ENCODE peak calls at places on chromosomes 16 and 17, in five cellular contexts. One of them, this sample, is unnamed.

GRCh38 chr17:6660765-6661463 is 9.4 kb downstream of the C17orf100 start:
- DNase-seq in AG09319: no peak
- DNase-seq in adrenal gland: no peak
- DNase-seq in fibroblast of mammary gland: no peak
- DNase-seq in astrocyte: no peak
- DNase-seq in this sample: peak

GRCh38 chr17:72370819-72371218 is 250.0 kb downstream of the SOX9 start:
- DNase-seq in AG09319: no peak
- DNase-seq in adrenal gland: no peak
- DNase-seq in fibroblast of mammary gland: peak
- DNase-seq in astrocyte: peak
- DNase-seq in this sample: no peak

GRCh38 chr17:57876866-57877237 is 27.0 kb upstream of the MRPS23 start:
- DNase-seq in AG09319: no peak
- DNase-seq in adrenal gland: no peak
- DNase-seq in fibroblast of mammary gland: no peak
- DNase-seq in astrocyte: no peak
- DNase-seq in this sample: no peak

GRCh38 chr17:6474906-6475305 is 30.7 kb downstream of the PIMREG start:
- DNase-seq in AG09319: no peak
- DNase-seq in adrenal gland: no peak
- DNase-seq in fibroblast of mammary gland: no peak
- DNase-seq in astrocyte: no peak
- DNase-seq in this sample: no peak

GRCh38 chr17:47223007-47223406 is 13.9 kb downstream of the MYL4 start:
- DNase-seq in AG09319: no peak
- DNase-seq in adrenal gland: no peak
- DNase-seq in fibroblast of mammary gland: peak
- DNase-seq in astrocyte: no peak
- DNase-seq in this sample: no peak

GRCh38 chr17:48752399-48753288 is 24.1 kb upstream of the HOXB13 start:
- DNase-seq in AG09319: no peak
- DNase-seq in adrenal gland: no peak
- DNase-seq in fibroblast of mammary gland: no peak
- DNase-seq in astrocyte: no peak
- DNase-seq in this sample: no peak

GRCh38 chr17:767076-767475 is 15.0 kb downstream of the GLOD4 start:
- DNase-seq in AG09319: no peak
- DNase-seq in adrenal gland: no peak
- DNase-seq in fibroblast of mammary gland: no peak
- DNase-seq in astrocyte: no peak
- DNase-seq in this sample: no peak

GRCh38 chr17:8857919-8858318 is 9.6 kb downstream of the PIK3R6 start:
- DNase-seq in AG09319: no peak
- DNase-seq in adrenal gland: no peak
- DNase-seq in fibroblast of mammary gland: peak
- DNase-seq in astrocyte: peak
- DNase-seq in this sample: peak

GRCh38 chr17:73697872-73698271 is 53.6 kb upstream of the SDK2 start:
- DNase-seq in AG09319: no peak
- DNase-seq in adrenal gland: no peak
- DNase-seq in fibroblast of mammary gland: no peak
- DNase-seq in astrocyte: no peak
- DNase-seq in this sample: no peak

GRCh38 chr17:43780135-43780534 is at the start of gene CFAP97D1:
- DNase-seq in AG09319: no peak
- DNase-seq in adrenal gland: no peak
- DNase-seq in fibroblast of mammary gland: no peak
- DNase-seq in astrocyte: no peak
- DNase-seq in this sample: no peak
- TF ChIP-seq CTCF in AG09319: no peak
- TF ChIP-seq CTCF in adrenal gland: no peak
- TF ChIP-seq CTCF in fibroblast of mammary gland: no peak
- TF ChIP-seq CTCF in astrocyte: no peak
- TF ChIP-seq CTCF in this sample: no peak

GRCh38 chr16:31700530-31701388 is 172.8 kb upstream of the ZNF267 start:
- DNase-seq in AG09319: no peak
- DNase-seq in adrenal gland: peak
- DNase-seq in fibroblast of mammary gland: peak
- DNase-seq in astrocyte: peak
- DNase-seq in this sample: no peak
- TF ChIP-seq CTCF in AG09319: peak
- TF ChIP-seq CTCF in adrenal gland: no peak
- TF ChIP-seq CTCF in fibroblast of mammary gland: no peak
- TF ChIP-seq CTCF in astrocyte: no peak
- TF ChIP-seq CTCF in this sample: peak

GRCh38 chr16:66509576-66509975 is 40.3 kb downstream of the TK2 start:
- DNase-seq in AG09319: no peak
- DNase-seq in adrenal gland: no peak
- DNase-seq in fibroblast of mammary gland: no peak
- DNase-seq in astrocyte: no peak
- DNase-seq in this sample: no peak

GRCh38 chr16:66512589-66513404 is 37.1 kb downstream of the TK2 start:
- DNase-seq in AG09319: no peak
- DNase-seq in adrenal gland: no peak
- DNase-seq in fibroblast of mammary gland: peak
- DNase-seq in astrocyte: peak
- DNase-seq in this sample: no peak

GRCh38 chr16:66510298-66510697 is 39.6 kb downstream of the TK2 start:
- DNase-seq in AG09319: no peak
- DNase-seq in adrenal gland: no peak
- DNase-seq in fibroblast of mammary gland: no peak
- DNase-seq in astrocyte: no peak
- DNase-seq in this sample: no peak

GRCh38 chr16:66510711-66511614 is 39.0 kb downstream of the TK2 start:
- DNase-seq in AG09319: no peak
- DNase-seq in adrenal gland: peak
- DNase-seq in fibroblast of mammary gland: no peak
- DNase-seq in astrocyte: no peak
- DNase-seq in this sample: no peak

GRCh38 chr16:66511615-66512500 is 38.1 kb downstream of the TK2 start:
- DNase-seq in AG09319: no peak
- DNase-seq in adrenal gland: peak
- DNase-seq in fibroblast of mammary gland: peak
- DNase-seq in astrocyte: peak
- DNase-seq in this sample: no peak
- TF ChIP-seq CTCF in AG09319: no peak
- TF ChIP-seq CTCF in adrenal gland: peak
- TF ChIP-seq CTCF in fibroblast of mammary gland: peak
- TF ChIP-seq CTCF in astrocyte: no peak
- TF ChIP-seq CTCF in this sample: peak

GRCh38 chr16:20347666-20348364 is 4.7 kb downstream of the UMOD start:
- DNase-seq in AG09319: no peak
- DNase-seq in adrenal gland: no peak
- DNase-seq in fibroblast of mammary gland: no peak
- DNase-seq in astrocyte: no peak
- DNase-seq in this sample: no peak

GRCh38 chr16:20349615-20350014 is 2.9 kb downstream of the UMOD start:
- DNase-seq in AG09319: no peak
- DNase-seq in adrenal gland: no peak
- DNase-seq in fibroblast of mammary gland: no peak
- DNase-seq in astrocyte: no peak
- DNase-seq in this sample: no peak

GRCh38 chr16:20352615-20353014 is at the start of gene UMOD:
- DNase-seq in AG09319: no peak
- DNase-seq in adrenal gland: no peak
- DNase-seq in fibroblast of mammary gland: no peak
- DNase-seq in astrocyte: no peak
- DNase-seq in this sample: no peak

GRCh38 chr16:20344630-20345029 is 7.9 kb downstream of the UMOD start:
- DNase-seq in AG09319: no peak
- DNase-seq in adrenal gland: no peak
- DNase-seq in fibroblast of mammary gland: no peak
- DNase-seq in astrocyte: no peak
- DNase-seq in this sample: no peak

GRCh38 chr16:20348365-20349185 is 3.9 kb downstream of the UMOD start:
- DNase-seq in AG09319: no peak
- DNase-seq in adrenal gland: no peak
- DNase-seq in fibroblast of mammary gland: no peak
- DNase-seq in astrocyte: no peak
- DNase-seq in this sample: no peak
- TF ChIP-seq CTCF in AG09319: no peak
- TF ChIP-seq CTCF in adrenal gland: no peak
- TF ChIP-seq CTCF in fibroblast of mammary gland: no peak
- TF ChIP-seq CTCF in astrocyte: no peak
- TF ChIP-seq CTCF in this sample: no peak

GRCh38 chr16:30417447-30418349 is 10.3 kb downstream of the ZNF771 start:
- DNase-seq in AG09319: peak
- DNase-seq in adrenal gland: peak
- DNase-seq in fibroblast of mammary gland: peak
- DNase-seq in astrocyte: peak
- DNase-seq in this sample: peak
- TF ChIP-seq CTCF in AG09319: no peak
- TF ChIP-seq CTCF in adrenal gland: peak
- TF ChIP-seq CTCF in fibroblast of mammary gland: no peak
- TF ChIP-seq CTCF in astrocyte: no peak
- TF ChIP-seq CTCF in this sample: no peak

DNA sequence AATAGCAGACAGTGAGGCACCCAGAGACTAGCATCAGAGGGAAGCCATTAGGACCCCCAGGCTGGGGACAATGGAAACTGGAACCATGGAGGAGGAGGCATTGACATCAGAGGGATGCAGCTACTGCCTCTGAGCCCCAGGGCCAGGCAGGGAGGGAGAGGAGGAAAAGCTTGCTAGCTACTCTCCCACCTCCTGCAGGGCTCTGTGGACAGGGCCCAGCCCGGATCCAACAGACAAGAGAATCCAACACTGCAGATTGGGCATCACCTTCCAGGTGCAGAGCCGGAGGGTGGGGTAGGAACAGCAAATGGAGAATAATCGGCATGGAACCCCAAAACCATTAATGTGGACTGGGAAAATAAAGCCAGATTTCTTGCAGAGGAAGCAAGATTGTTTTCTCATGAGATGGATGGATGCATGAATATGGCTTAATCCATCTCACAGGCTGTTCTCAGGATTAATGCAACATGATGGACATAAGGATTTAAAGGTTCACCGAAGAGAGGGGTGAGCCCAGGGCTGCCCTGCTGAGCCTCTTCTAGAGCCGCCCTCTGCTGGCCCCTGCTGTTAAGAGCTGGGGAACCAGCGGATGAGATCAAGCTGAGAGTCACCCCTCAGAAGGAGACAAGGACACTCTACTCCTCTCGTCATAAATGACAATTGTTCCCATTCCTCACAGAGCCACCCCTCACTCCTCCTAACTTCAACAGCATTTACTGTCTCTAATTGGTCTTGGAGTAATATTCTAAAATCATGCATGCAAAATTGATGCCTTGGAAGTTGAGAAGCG is 48.8 kb downstream of the DNAH3 start:
- DNase-seq in AG09319: no peak
- DNase-seq in adrenal gland: no peak
- DNase-seq in fibroblast of mammary gland: peak
- DNase-seq in astrocyte: no peak
- DNase-seq in this sample: no peak
- TF ChIP-seq CTCF in AG09319: peak
- TF ChIP-seq CTCF in adrenal gland: peak
- TF ChIP-seq CTCF in fibroblast of mammary gland: peak
- TF ChIP-seq CTCF in astrocyte: peak
- TF ChIP-seq CTCF in this sample: peak

GRCh38 chr16:84849751-84850150 is 30.0 kb downstream of the CRISPLD2 start:
- DNase-seq in AG09319: no peak
- DNase-seq in adrenal gland: no peak
- DNase-seq in fibroblast of mammary gland: no peak
- DNase-seq in astrocyte: no peak
- DNase-seq in this sample: no peak
- TF ChIP-seq CTCF in AG09319: no peak
- TF ChIP-seq CTCF in adrenal gland: no peak
- TF ChIP-seq CTCF in fibroblast of mammary gland: no peak
- TF ChIP-seq CTCF in astrocyte: no peak
- TF ChIP-seq CTCF in this sample: no peak

DNA sequence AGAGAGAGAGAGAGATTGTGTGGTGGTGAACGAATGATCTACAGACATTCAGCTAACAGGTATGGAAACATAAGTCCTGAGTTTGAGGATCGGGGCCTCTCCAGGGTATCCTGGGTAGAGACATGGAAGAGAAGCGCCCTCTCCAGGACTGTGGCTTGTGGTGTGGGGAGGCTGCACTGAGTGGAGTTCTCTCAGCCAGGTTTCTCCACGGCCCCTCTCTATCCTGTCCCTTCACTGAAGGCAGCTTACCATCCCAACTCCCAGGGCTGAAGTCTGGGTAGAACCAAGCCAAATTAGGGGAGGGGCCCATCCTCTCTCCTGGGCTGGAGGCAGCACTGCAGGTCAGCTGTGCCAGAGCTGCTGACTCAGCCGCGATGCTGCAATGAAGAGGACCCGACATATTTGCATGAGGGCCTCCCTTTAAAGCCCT is 6.2 kb downstream of the C1QL1 start:
- DNase-seq in AG09319: no peak
- DNase-seq in adrenal gland: no peak
- DNase-seq in fibroblast of mammary gland: no peak
- DNase-seq in astrocyte: no peak
- DNase-seq in this sample: no peak
- TF ChIP-seq CTCF in AG09319: no peak
- TF ChIP-seq CTCF in adrenal gland: no peak
- TF ChIP-seq CTCF in fibroblast of mammary gland: peak
- TF ChIP-seq CTCF in astrocyte: no peak
- TF ChIP-seq CTCF in this sample: no peak

This sample was measured in GM12864.